ENCODE peak calls at places on chromosomes 12 and 14, in eight cellular contexts. X, V, L, B, T, O, A and K are unnamed samples.
A peak's percentile ranks its signal among the peaks of the same experiment; 100 is the strongest.

GRCh38 chr14:24332094-24332983 is 2.5 kb downstream of the ADCY4 start:
- DNase-seq in X (no peak), V (peak; percentile 81), L (peak; percentile 71), B (peak; percentile 89), T (peak; percentile 93), O (peak; percentile 84), A (peak; percentile 6), K (peak; percentile 74)

GRCh38 chr14:81313775-81314429 is 86.2 kb downstream of the STON2 start:
- DNase-seq in X (no peak), V (no peak), L (no peak), B (no peak), T (no peak), O (no peak), A (no peak), K (no peak)

GRCh38 chr12:27517532-27517931 is 6.5 kb upstream of the PPFIBP1 start:
- DNase-seq in X (no peak), V (no peak), L (no peak), B (no peak), T (no peak), O (no peak), A (no peak), K (no peak)

GRCh38 chr14:89853976-89854693 is 100.4 kb downstream of the EFCAB11 start:
- DNase-seq in X (no peak), V (no peak), L (no peak), B (no peak), T (no peak), O (no peak), A (no peak), K (no peak)

GRCh38 chr14:37230551-37231194 is 32.9 kb downstream of the MIPOL1 start:
- DNase-seq in X (peak; percentile 32), V (no peak), L (peak; percentile 50), B (peak; percentile 7), T (peak; percentile 33), O (no peak), A (peak; percentile 76), K (no peak)

GRCh38 chr12:47712171-47712570 is 6.3 kb upstream of the RPAP3 start:
- DNase-seq in X (no peak), V (no peak), L (no peak), B (no peak), T (no peak), O (no peak), A (no peak), K (no peak)

GRCh38 chr14:32004300-32004699 is 72.8 kb upstream of the ARHGAP5 start:
- DNase-seq in X (no peak), V (no peak), L (no peak), B (no peak), T (no peak), O (no peak), A (no peak), K (no peak)

GRCh38 chr14:99510556-99511139 is 29.4 kb downstream of the CCNK start:
- DNase-seq in X (no peak), V (no peak), L (no peak), B (no peak), T (peak; percentile 8), O (no peak), A (no peak), K (no peak)

GRCh38 chr14:41824441-41824840 is 217.8 kb downstream of the LRFN5 start:
- DNase-seq in X (no peak), V (no peak), L (no peak), B (no peak), T (no peak), O (no peak), A (no peak), K (no peak)

GRCh38 chr12:130480231-130480630 is 142.5 kb downstream of the PIWIL1 start:
- DNase-seq in X (no peak), V (no peak), L (no peak), B (no peak), T (no peak), O (no peak), A (no peak), K (no peak)

GRCh38 chr12:45209784-45210183 is 6.1 kb upstream of the ANO6 start:
- DNase-seq in X (no peak), V (no peak), L (no peak), B (no peak), T (no peak), O (no peak), A (no peak), K (no peak)

GRCh38 chr12:62903151-62903550 is 31.8 kb downstream of the PPM1H start:
- DNase-seq in X (no peak), V (no peak), L (no peak), B (no peak), T (no peak), O (no peak), A (no peak), K (no peak)

GRCh38 chr12:81758421-81759214 is 532 bp downstream of the PPFIA2 start:
- DNase-seq in X (no peak), V (peak; percentile 30), L (no peak), B (peak; percentile 2), T (no peak), O (no peak), A (peak; percentile 57), K (peak; percentile 26)

GRCh38 chr12:1126089-1126488 is 135.1 kb downstream of the ERC1 start:
- DNase-seq in X (no peak), V (no peak), L (no peak), B (no peak), T (no peak), O (no peak), A (no peak), K (peak; percentile 12)

GRCh38 chr14:93905623-93906022 is 21.5 kb upstream of the FAM181A start:
- DNase-seq in X (no peak), V (no peak), L (no peak), B (no peak), T (no peak), O (no peak), A (no peak), K (no peak)

GRCh38 chr12:30457621-30458289 is 237.9 kb downstream of the IPO8 start:
- DNase-seq in X (peak; percentile 61), V (no peak), L (no peak), B (no peak), T (no peak), O (no peak), A (no peak), K (no peak)

GRCh38 chr12:68870443-68870842 is 62.5 kb downstream of the MDM2 start:
- DNase-seq in X (no peak), V (no peak), L (no peak), B (no peak), T (no peak), O (no peak), A (no peak), K (no peak)

GRCh38 chr14:72800296-72800695 is 93.6 kb downstream of the DPF3 start:
- DNase-seq in X (no peak), V (no peak), L (no peak), B (no peak), T (no peak), O (no peak), A (no peak), K (no peak)

GRCh38 chr12:114933428-114934160 is 249.6 kb upstream of the TBX3 start:
- DNase-seq in X (peak; percentile 91), V (no peak), L (no peak), B (no peak), T (no peak), O (no peak), A (no peak), K (no peak)

GRCh38 chr14:37195327-37195726 is 2.4 kb upstream of the MIPOL1 start:
- DNase-seq in X (peak; percentile 38), V (no peak), L (no peak), B (no peak), T (no peak), O (no peak), A (no peak), K (no peak)

GRCh38 chr12:47032644-47033043 is 46.8 kb upstream of the PCED1B start:
- DNase-seq in X (peak; percentile 40), V (no peak), L (no peak), B (peak; percentile 46), T (peak; percentile 15), O (no peak), A (peak; percentile 48), K (peak; percentile 71)

GRCh38 chr12:42588308-42588836 is 1.2 kb downstream of the PRICKLE1 start:
- DNase-seq in X (no peak), V (no peak), L (no peak), B (no peak), T (no peak), O (no peak), A (no peak), K (no peak)

GRCh38 chr12:1769809-1770494 is 50.4 kb upstream of the LRTM2 start:
- DNase-seq in X (no peak), V (no peak), L (no peak), B (no peak), T (no peak), O (no peak), A (no peak), K (no peak)

GRCh38 chr12:128797119-128798118 is 26.3 kb downstream of the SLC15A4 start:
- DNase-seq in X (no peak), V (no peak), L (no peak), B (no peak), T (peak; percentile 28), O (no peak), A (no peak), K (no peak)

GRCh38 chr12:3218150-3218845 is 141.1 kb downstream of the TSPAN9 start:
- DNase-seq in X (peak; percentile 38), V (no peak), L (peak; percentile 77), B (no peak), T (no peak), O (no peak), A (peak; percentile 74), K (no peak)

GRCh38 chr14:101926620-101927019 is 37.8 kb upstream of the DYNC1H1 start:
- DNase-seq in X (no peak), V (no peak), L (no peak), B (no peak), T (no peak), O (no peak), A (no peak), K (no peak)

GRCh38 chr12:40313928-40314327 is 89.1 kb downstream of the LRRK2 start:
- DNase-seq in X (no peak), V (no peak), L (no peak), B (no peak), T (peak; percentile 21), O (no peak), A (no peak), K (no peak)

GRCh38 chr14:105335735-105336476 is 21.4 kb downstream of the PACS2 start:
- DNase-seq in X (no peak), V (no peak), L (no peak), B (no peak), T (no peak), O (no peak), A (no peak), K (no peak)

GRCh38 chr12:120093592-120094355 is 22.8 kb downstream of the RAB35 start:
- DNase-seq in X (no peak), V (no peak), L (no peak), B (no peak), T (no peak), O (no peak), A (no peak), K (no peak)

GRCh38 chr12:112252184-112252583 is 126.8 kb downstream of the TRAFD1 start:
- DNase-seq in X (no peak), V (no peak), L (peak; percentile 24), B (no peak), T (no peak), O (no peak), A (no peak), K (no peak)